ENCODE peak calls at places on chromosomes 1 and 21, in six cellular contexts. Q is GM23338, J is HCT116, Z is breast epithelium, N is stomach, X is GM12891. T is an unnamed sample.

GRCh38 chr1:15400627-15401026 is 9.1 kb upstream of the EFHD2 start:
- DNase-seq in N (no peak), J (no peak), Z (peak; percentile 82), X (no peak), Q (no peak), T (no peak)

GRCh38 chr1:200240655-200241054 is 169.2 kb downstream of the ZNF281 start:
- DNase-seq in Q (no peak), X (no peak), Z (no peak), J (no peak), N (no peak), T (no peak)

GRCh38 chr1:31823780-31824179 is 8.0 kb upstream of the SPOCD1 start:
- DNase-seq in J (no peak), X (no peak), Q (no peak), N (no peak), Z (no peak), T (no peak)

GRCh38 chr1:55310517-55310927 is 95.4 kb upstream of the USP24 start:
- DNase-seq in N (no peak), J (no peak), X (no peak), Z (no peak), Q (no peak), T (no peak)

GRCh38 chr1:186208405-186209129 is 166.5 kb downstream of the TPR start:
- DNase-seq in Q (no peak), N (no peak), Z (no peak), X (no peak), J (no peak), T (no peak)

GRCh38 chr1:227062306-227062705 is 122.2 kb downstream of the COQ8A start:
- DNase-seq in Z (no peak), N (no peak), X (no peak), Q (no peak), J (no peak), T (no peak)

GRCh38 chr21:31509108-31510017 is 150.1 kb upstream of the SOD1 start:
- DNase-seq in N (no peak), Q (peak; percentile 84), Z (no peak), J (peak; percentile 67), X (peak; percentile 22), T (peak; percentile 23)

GRCh38 chr1:18927654-18928272 is 25.4 kb upstream of the ALDH4A1 start:
- DNase-seq in N (no peak), Q (no peak), J (no peak), Z (no peak), X (no peak), T (peak; percentile 71)

GRCh38 chr1:236120725-236121153 is 21.6 kb upstream of the GPR137B start:
- DNase-seq in J (no peak), Z (no peak), N (no peak), X (no peak), Q (no peak), T (no peak)

GRCh38 chr1:224402472-224403035 is 32.0 kb downstream of the WDR26 start:
- DNase-seq in Q (no peak), N (no peak), J (no peak), X (no peak), Z (no peak), T (no peak)

GRCh38 chr1:66535149-66535548 is 1.2 kb downstream of the SGIP1 start:
- DNase-seq in J (no peak), X (no peak), Q (no peak), Z (no peak), N (no peak), T (no peak)

GRCh38 chr1:156480411-156481192 is 20.0 kb downstream of the MEF2D start:
- DNase-seq in Q (peak; percentile 95), Z (no peak), J (no peak), X (peak; percentile 90), N (peak; percentile 71), T (peak; percentile 95)

GRCh38 chr1:174165471-174166137 is 6.3 kb downstream of the RABGAP1L start:
- DNase-seq in Q (peak; percentile 32), N (no peak), X (no peak), J (no peak), Z (no peak), T (no peak)

GRCh38 chr1:74591954-74592353 is 79.5 kb upstream of the LRRC53 start:
- DNase-seq in Q (no peak), N (no peak), Z (no peak), X (no peak), J (no peak), T (no peak)

GRCh38 chr1:230270940-230271325 is 155.2 kb downstream of the PGBD5 start:
- DNase-seq in Z (no peak), Q (no peak), X (no peak), N (no peak), J (no peak), T (no peak)

GRCh38 chr1:150551784-150552691 is 2.8 kb downstream of the ADAMTSL4 start:
- DNase-seq in Q (no peak), N (peak; percentile 65), J (no peak), Z (peak; percentile 89), X (no peak), T (no peak)

GRCh38 chr1:221878134-221878533 is 136.2 kb upstream of the DUSP10 start:
- DNase-seq in X (no peak), J (no peak), N (no peak), Z (no peak), Q (no peak), T (peak; percentile 9)

GRCh38 chr1:9120312-9120958 is 8.5 kb downstream of the GPR157 start:
- DNase-seq in J (no peak), X (no peak), Q (no peak), Z (no peak), N (no peak), T (no peak)

GRCh38 chr21:46385846-46386725 is 62.1 kb downstream of the PCNT start:
- DNase-seq in Q (no peak), J (no peak), X (no peak), N (no peak), Z (no peak), T (no peak)

GRCh38 chr21:33174756-33175155 is 55.0 kb upstream of the IFNAR2 start:
- DNase-seq in N (no peak), J (no peak), Z (no peak), Q (no peak), X (no peak), T (no peak)

GRCh38 chr1:209587778-209588177 is 4.3 kb downstream of the CAMK1G start:
- DNase-seq in J (no peak), X (no peak), Q (no peak), Z (no peak), N (no peak), T (no peak)

GRCh38 chr1:10103193-10103592 is 70.4 kb downstream of the UBE4B start:
- DNase-seq in X (no peak), Z (no peak), N (no peak), J (no peak), Q (no peak), T (no peak)

GRCh38 chr1:211581521-211581920 is 2.6 kb upstream of the SLC30A1 start:
- DNase-seq in Z (no peak), X (no peak), J (no peak), Q (no peak), N (no peak), T (no peak)

GRCh38 chr21:39048574-39048973 is 134.7 kb downstream of the PSMG1 start:
- DNase-seq in X (no peak), Z (no peak), N (no peak), J (no peak), Q (no peak), T (no peak)

DNA sequence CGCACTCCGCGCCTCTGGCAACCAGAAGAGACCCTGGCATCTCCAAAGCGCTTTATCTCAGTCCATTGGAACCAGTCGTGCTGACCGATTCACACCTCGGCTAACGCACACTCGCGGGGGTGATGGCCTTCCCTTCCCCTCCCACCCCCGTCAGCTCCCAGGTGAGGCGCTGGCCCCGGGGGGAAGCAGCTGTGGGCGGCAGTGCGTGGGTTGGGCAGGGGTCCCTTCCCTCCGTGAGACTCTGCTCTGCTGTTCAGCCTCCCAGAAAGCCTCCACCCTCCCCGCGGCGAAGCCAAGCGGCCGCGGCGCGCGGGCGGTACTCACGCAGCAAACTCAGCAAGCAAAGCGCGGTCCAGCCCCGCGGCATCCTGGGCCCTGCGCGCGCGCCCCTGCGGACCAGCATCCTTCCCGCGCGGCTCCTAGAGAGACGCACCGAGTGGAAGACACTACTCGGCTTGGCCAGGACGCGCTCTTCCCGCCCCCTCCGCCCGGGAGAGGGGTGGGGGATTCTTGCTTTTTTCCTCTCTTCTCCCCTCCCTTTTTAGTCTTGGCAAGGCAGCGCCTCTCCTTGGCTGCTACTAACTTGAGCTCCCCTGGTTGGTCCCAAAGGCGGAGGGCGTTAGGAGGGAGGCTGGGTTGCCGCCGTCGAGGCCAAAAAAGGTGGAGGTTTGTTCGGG is at the start of gene CD34:
- DNase-seq in J (no peak), X (peak; percentile 28), N (no peak), Q (peak; percentile 73), Z (no peak), T (no peak)
- TF ChIP-seq POLR2AphosphoS5 in J (no peak), X (no peak), N (peak; percentile 7), Q (no peak), Z (peak; percentile 61), T (no peak)

GRCh38 chr1:68496680-68497357 is at the start of gene DEPDC1:
- DNase-seq in N (peak; percentile 94), J (peak; percentile 90), X (peak; percentile 80), Q (peak; percentile 97), Z (peak; percentile 91), T (peak; percentile 75)
- TF ChIP-seq POLR2AphosphoS5 in N (peak; percentile 60), J (peak; percentile 88), X (no peak), Q (peak; percentile 89), Z (no peak), T (no peak)

DNA sequence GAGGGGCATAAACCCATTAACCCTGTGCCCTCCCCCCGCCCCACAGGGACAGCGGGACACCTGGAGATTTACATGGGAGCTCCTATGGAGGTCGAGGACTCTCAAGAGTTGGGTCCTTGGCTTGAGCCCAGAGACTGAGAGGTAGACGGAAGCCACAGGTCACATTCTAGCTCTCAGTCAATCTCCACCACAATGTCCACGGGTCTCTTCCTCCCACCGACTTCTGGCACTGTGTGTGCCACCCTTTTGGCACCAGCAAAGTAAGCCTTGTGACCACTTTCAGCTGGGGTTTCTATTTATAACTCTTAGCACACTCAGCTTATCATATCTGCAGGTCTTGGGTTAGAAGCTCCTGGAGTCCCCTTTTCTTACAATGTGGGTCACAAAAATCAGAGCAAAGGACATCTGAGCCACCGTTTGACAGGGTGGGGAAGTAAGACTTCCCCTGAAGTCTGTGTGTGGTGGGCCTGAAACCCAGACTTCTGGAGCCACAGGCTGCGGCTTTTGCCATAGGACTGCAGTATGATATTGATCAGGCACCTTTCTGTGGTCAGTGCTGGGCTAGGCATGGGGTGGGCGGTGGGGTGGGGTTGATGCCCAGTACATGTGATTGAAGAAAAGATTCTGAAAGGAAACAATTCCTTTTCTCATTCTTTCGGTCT is 28.3 kb downstream of the NCMAP start:
- DNase-seq in Z (no peak), Q (no peak), X (no peak), N (peak; percentile 58), J (no peak), T (no peak)
- TF ChIP-seq POLR2AphosphoS5 in Z (no peak), Q (no peak), X (no peak), N (no peak), J (no peak), T (no peak)

DNA sequence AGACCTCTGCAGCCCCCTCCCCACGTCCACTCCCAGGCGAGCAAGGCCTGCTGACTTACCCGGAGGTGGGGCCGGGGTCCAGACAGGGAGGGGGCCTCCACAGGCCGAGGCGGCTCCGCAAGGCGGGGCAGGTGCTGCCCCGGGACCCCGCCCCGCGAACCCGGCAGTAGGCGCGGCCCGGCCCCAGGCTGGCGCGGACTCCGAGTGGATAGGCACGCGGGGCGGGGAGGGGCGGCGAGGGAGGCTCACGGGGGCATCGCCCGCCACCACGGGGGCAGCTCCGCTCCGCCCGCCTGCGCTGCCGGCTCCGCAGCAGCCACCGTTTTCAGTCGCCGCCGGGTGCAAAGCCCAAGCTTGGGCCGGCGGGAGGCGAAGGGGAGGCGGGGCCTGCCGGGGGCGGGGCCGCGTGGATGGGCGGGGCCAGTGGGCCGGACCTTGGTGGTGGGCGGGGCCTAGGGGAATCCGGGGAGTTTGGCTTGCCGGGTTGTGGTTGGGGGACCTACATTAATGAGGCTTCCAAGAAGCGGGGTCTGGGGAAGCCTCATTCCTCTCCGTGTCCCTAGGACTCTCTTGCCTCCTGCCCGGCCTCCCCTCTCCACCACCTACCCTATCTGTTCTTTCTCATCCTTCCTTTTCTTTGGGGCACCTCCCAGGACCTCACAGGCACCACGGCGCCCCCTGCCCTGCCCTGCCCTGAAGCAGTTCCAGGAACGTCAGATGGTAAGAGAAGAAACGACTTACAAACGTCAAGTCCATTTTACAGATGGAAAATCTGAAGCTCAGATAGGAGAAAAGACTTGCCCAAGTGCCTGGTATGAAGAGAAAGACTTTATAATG is at the start of gene RIMS3:
- DNase-seq in J (peak; percentile 42), N (peak; percentile 83), Q (peak; percentile 81), Z (peak; percentile 54), X (peak; percentile 94), T (peak; percentile 90)
- TF ChIP-seq POLR2AphosphoS5 in J (peak; percentile 61), N (no peak), Q (peak; percentile 68), Z (no peak), X (no peak), T (no peak)

T was measured in GM12892.